ENCODE peak calls at places on chromosomes 2 and 18, in six cellular contexts. U is GM12865, C is tibial artery, T is GDM1, D is EH, O is NB4. Q is an unnamed sample.

GRCh38 chr2:125566422-125566821 is 1089.5 kb upstream of the GYPC start:
- DNase-seq in T (no peak), U (no peak), C (no peak), O (no peak), D (no peak), Q (no peak)

GRCh38 chr2:17303054-17303453 is 215.2 kb downstream of the RAD51AP2 start:
- DNase-seq in O (no peak), D (no peak), U (peak), C (no peak), T (no peak), Q (peak)

GRCh38 chr2:223459328-223459939 is 142.7 kb downstream of the SCG2 start:
- DNase-seq in T (no peak), C (no peak), U (no peak), O (peak), D (peak), Q (peak)

GRCh38 chr18:37393945-37394609 is 171.5 kb downstream of the CELF4 start:
- DNase-seq in C (peak), D (peak), O (no peak), T (no peak), U (peak), Q (no peak)

GRCh38 chr2:171706152-171706803 is 19.0 kb downstream of the DYNC1I2 start:
- DNase-seq in C (no peak), O (peak), T (no peak), U (peak), D (peak), Q (peak)

GRCh38 chr2:65545818-65546217 is 113.4 kb upstream of the SPRED2 start:
- DNase-seq in O (no peak), D (peak), U (no peak), C (no peak), T (no peak), Q (peak)

GRCh38 chr2:84904717-84905174 is 710 bp upstream of the TMSB10 start:
- DNase-seq in D (peak), C (peak), T (no peak), U (no peak), O (peak), Q (peak)

GRCh38 chr18:80154293-80154692 is 45.2 kb downstream of the ADNP2 start:
- DNase-seq in O (peak), D (peak), U (peak), T (peak), C (no peak), Q (peak)

GRCh38 chr18:75923169-75923568 is 495.7 kb upstream of the SMIM21 start:
- DNase-seq in C (peak), D (peak), U (no peak), T (no peak), O (no peak), Q (peak)

GRCh38 chr18:267688-268552 is at the start of gene THOC1:
- DNase-seq in D (peak), U (peak), O (peak), T (peak), C (peak), Q (peak)

GRCh38 chr2:67565761-67566160 is 168.6 kb downstream of the ETAA1 start:
- DNase-seq in C (no peak), U (no peak), T (no peak), O (no peak), D (peak), Q (peak)

GRCh38 chr2:207819839-207820784 is 50.4 kb upstream of the FZD5 start:
- DNase-seq in O (no peak), C (no peak), U (no peak), T (no peak), D (no peak), Q (peak)

GRCh38 chr2:190759749-190760213 is 110.9 kb downstream of the NAB1 start:
- DNase-seq in O (peak), D (peak), T (no peak), C (no peak), U (no peak), Q (peak)

GRCh38 chr2:158671381-158672245 is 123.5 kb upstream of the DAPL1 start:
- DNase-seq in C (no peak), O (no peak), U (no peak), D (no peak), T (no peak), Q (no peak)

GRCh38 chr2:121088251-121089004 is 196.6 kb downstream of the TFCP2L1 start:
- DNase-seq in D (no peak), U (no peak), O (no peak), T (no peak), C (no peak), Q (no peak)

GRCh38 chr18:70454705-70455322 is 166.0 kb downstream of the SOCS6 start:
- DNase-seq in O (peak), D (peak), T (peak), C (no peak), U (peak), Q (peak)

GRCh38 chr2:67259581-67260347 is 137.4 kb upstream of the ETAA1 start:
- DNase-seq in U (no peak), O (no peak), D (peak), C (no peak), T (no peak), Q (peak)

GRCh38 chr2:105879106-105879797 is 134.5 kb downstream of the NCK2 start:
- DNase-seq in U (no peak), D (no peak), C (no peak), T (no peak), O (no peak), Q (no peak)

GRCh38 chr18:21444465-21445023 is 156.0 kb downstream of the ESCO1 start:
- DNase-seq in O (peak), T (no peak), C (no peak), U (peak), D (peak), Q (peak)

Q was measured in epithelial cell of esophagus.